ENCODE peak calls at places on chromosome 21, in five cellular contexts. P is activated naive CD4-positive, alpha-beta T cell; M is NCI-H510A treated with DMSO at 0.1 percent for 48 hours; B is activated effector memory CD4-positive, alpha-beta T cell treated with anti-CD3 and anti-CD28 coated beads, Interleukin-2, amount 50 U/mL, for 16 hours; H is EH. A is an unnamed sample.

GRCh38 chr21:16554522-16554921 is 824.7 kb downstream of the USP25 start:
- DNase-seq in P (no peak), M (no peak), B (no peak), H (no peak), A (no peak)

GRCh38 chr21:44724926-44725325 is 13.6 kb upstream of the TSPEAR start:
- DNase-seq in P (no peak), M (no peak), B (peak), H (no peak), A (no peak)

GRCh38 chr21:36027352-36027751 is 33.0 kb downstream of the SETD4 start:
- DNase-seq in P (no peak), M (no peak), B (no peak), H (peak), A (peak)

GRCh38 chr21:32061755-32062154 is 188.9 kb downstream of the HUNK start:
- DNase-seq in P (no peak), M (no peak), B (no peak), H (no peak), A (no peak)

GRCh38 chr21:39842741-39843146 is 24.5 kb upstream of the PCP4 start:
- DNase-seq in P (no peak), M (no peak), B (no peak), H (no peak), A (no peak)

GRCh38 chr21:45082715-45083114 is 8.3 kb downstream of the ADARB1 start:
- DNase-seq in P (no peak), M (no peak), B (peak), H (no peak), A (no peak)

GRCh38 chr21:31848339-31848985 is 24.4 kb upstream of the HUNK start:
- DNase-seq in P (no peak), M (no peak), B (no peak), H (no peak), A (no peak)

GRCh38 chr21:33734818-33735217 is 92.5 kb downstream of the ITSN1 start:
- DNase-seq in P (no peak), M (no peak), B (no peak), H (no peak), A (no peak)

GRCh38 chr21:33881689-33882440 is 33.7 kb downstream of the ATP5PO start:
- DNase-seq in P (no peak), M (no peak), B (no peak), H (no peak), A (no peak)

GRCh38 chr21:15809818-15810217 is 80.0 kb downstream of the USP25 start:
- DNase-seq in P (no peak), M (peak), B (no peak), H (peak), A (peak)

GRCh38 chr21:42313501-42313969 is 1.7 kb downstream of the TFF3 start:
- DNase-seq in P (no peak), M (peak), B (peak), H (no peak), A (peak)

GRCh38 chr21:18318156-18318555 is 73.5 kb downstream of the CHODL start:
- DNase-seq in P (no peak), M (no peak), B (no peak), H (no peak), A (no peak)

GRCh38 chr21:39313042-39313456 is 383 bp downstream of the BRWD1 start:
- DNase-seq in P (peak), M (peak), B (peak), H (no peak), A (peak)

GRCh38 chr21:27581168-27581567 is 614.3 kb upstream of the ADAMTS5 start:
- DNase-seq in P (no peak), M (no peak), B (no peak), H (peak), A (no peak)

GRCh38 chr21:34351786-34352241 is 12.0 kb upstream of the KCNE2 start:
- DNase-seq in P (no peak), M (peak), B (peak), H (peak), A (peak)

A was measured in NCI-H1092 treated with DMSO at 0.1 percent for 48 hours.